ENCODE peak calls at places on chromosomes 7 and 10, in ten cellular contexts. U, K, G, F, D, T, Q, P, B and E are unnamed samples. For H3K4me1 and H3K27me3, the result is how much of the 10 kb centered on the place peaks cover.

GRCh38 chr10:71889388-71889987 is 38.4 kb upstream of the PSAP start:
- ATAC-seq in U (no peak), K (peak), G (no peak), F (peak), D (no peak), T (peak), Q (peak), P (no peak), B (peak), E (peak)

GRCh38 chr10:83373659-83374058 is 765.6 kb upstream of the GHITM start:
- ATAC-seq in U (no peak), K (no peak), G (peak), F (peak), D (peak), T (no peak), Q (no peak), P (peak), B (no peak), E (no peak)

GRCh38 chr10:43595739-43596298 is 10.4 kb upstream of the ZNF485 start:
- ATAC-seq in U (peak), K (no peak), G (peak), F (peak), D (peak), T (peak), Q (peak), P (peak), B (no peak), E (no peak)

GRCh38 chr7:55939514-55940123 is 12.1 kb upstream of the MRPS17 start:
- ATAC-seq in U (no peak), K (no peak), G (no peak), F (no peak), D (no peak), T (no peak), Q (no peak), P (no peak), B (no peak), E (no peak)

GRCh38 chr7:155907450-155908177 is 95.4 kb upstream of the SHH start:
- ATAC-seq in U (no peak), K (no peak), G (no peak), F (no peak), D (no peak), T (no peak), Q (no peak), P (no peak), B (no peak), E (no peak)

GRCh38 chr10:4947635-4948596 is 15.3 kb upstream of the AKR1C1 start:
- ATAC-seq in U (peak), K (no peak), G (peak), F (no peak), D (peak), T (no peak), Q (peak), P (peak), B (peak), E (peak)

GRCh38 chr10:131737543-131738395 is 163.0 kb upstream of the PPP2R2D start:
- ATAC-seq in U (no peak), K (no peak), G (no peak), F (no peak), D (no peak), T (no peak), Q (no peak), P (no peak), B (no peak), E (no peak)

GRCh38 chr7:40983106-40983505 is 719.8 kb downstream of the INHBA start:
- ATAC-seq in U (no peak), K (no peak), G (no peak), F (no peak), D (no peak), T (no peak), Q (no peak), P (no peak), B (peak), E (no peak)

GRCh38 chr10:11108356-11108755 is 90.7 kb downstream of the CELF2 start:
- ATAC-seq in U (no peak), K (no peak), G (no peak), F (no peak), D (no peak), T (no peak), Q (no peak), P (no peak), B (no peak), E (no peak)

GRCh38 chr7:91239772-91240171 is 24.5 kb upstream of the FZD1 start:
- ATAC-seq in U (peak), K (no peak), G (no peak), F (no peak), D (no peak), T (no peak), Q (no peak), P (peak), B (no peak), E (no peak)

GRCh38 chr10:131890276-131891195 is 10.3 kb upstream of the PPP2R2D start:
- ATAC-seq in U (peak), K (peak), G (no peak), F (no peak), D (no peak), T (peak), Q (no peak), P (no peak), B (no peak), E (no peak)

GRCh38 chr7:123771846-123772245 is 23.0 kb upstream of the WASL start:
- ATAC-seq in U (peak), K (no peak), G (no peak), F (no peak), D (no peak), T (no peak), Q (no peak), P (no peak), B (no peak), E (no peak)

GRCh38 chr10:132078746-132079345 is 13.1 kb downstream of the JAKMIP3 start:
- ATAC-seq in U (no peak), K (no peak), G (peak), F (no peak), D (no peak), T (no peak), Q (no peak), P (no peak), B (no peak), E (no peak)

GRCh38 chr10:82982110-82982608 is 1107.2 kb downstream of the NRG3 start:
- ATAC-seq in U (no peak), K (no peak), G (peak), F (no peak), D (peak), T (no peak), Q (peak), P (no peak), B (no peak), E (peak)

GRCh38 chr10:3980660-3981059 is 195.7 kb upstream of the KLF6 start:
- ATAC-seq in U (no peak), K (no peak), G (no peak), F (no peak), D (no peak), T (no peak), Q (no peak), P (peak), B (no peak), E (no peak)

GRCh38 chr10:131896403-131896802 is 4.4 kb upstream of the PPP2R2D start:
- ATAC-seq in U (no peak), K (no peak), G (no peak), F (no peak), D (no peak), T (no peak), Q (no peak), P (no peak), B (no peak), E (no peak)

GRCh38 chr10:35458500-35459448 is 122.5 kb downstream of the CCNY start:
- ATAC-seq in U (no peak), K (no peak), G (no peak), F (no peak), D (no peak), T (peak), Q (peak), P (no peak), B (peak), E (no peak)

GRCh38 chr10:118330295-118331076 is 11.6 kb downstream of the FAM204A start:
- ATAC-seq in U (no peak), K (no peak), G (no peak), F (no peak), D (no peak), T (no peak), Q (no peak), P (no peak), B (no peak), E (no peak)

GRCh38 chr7:139618482-139619366 is 95.2 kb downstream of the CLEC2L start:
- ATAC-seq in U (peak), K (peak), G (peak), F (peak), D (peak), T (peak), Q (peak), P (peak), B (no peak), E (no peak)

GRCh38 chr10:50224330-50224952 is 26.9 kb downstream of the ASAH2 start:
- ATAC-seq in U (peak), K (peak), G (peak), F (peak), D (peak), T (peak), Q (peak), P (peak), B (no peak), E (no peak)

GRCh38 chr7:23431596-23432284 is 38.6 kb downstream of the IGF2BP3 start:
- ATAC-seq in U (no peak), K (no peak), G (no peak), F (peak), D (no peak), T (peak), Q (peak), P (no peak), B (no peak), E (no peak)

GRCh38 chr10:77182803-77183202 is 454.8 kb downstream of the KCNMA1 start:
- ATAC-seq in U (no peak), K (no peak), G (peak), F (no peak), D (no peak), T (no peak), Q (no peak), P (no peak), B (peak), E (peak)

GRCh38 chr10:109982123-109982522 is 25.7 kb upstream of the ADD3 start:
- ATAC-seq in U (no peak), K (no peak), G (peak), F (no peak), D (peak), T (peak), Q (peak), P (peak), B (peak), E (peak)

GRCh38 chr10:84429926-84430520 is 101.6 kb downstream of the CCSER2 start:
- ATAC-seq in U (peak), K (peak), G (peak), F (peak), D (no peak), T (peak), Q (peak), P (peak), B (no peak), E (no peak)

GRCh38 chr7:19112290-19113000 is 5.0 kb downstream of the TWIST1 start:
- ATAC-seq in U (no peak), K (no peak), G (no peak), F (no peak), D (no peak), T (no peak), Q (no peak), P (no peak), B (no peak), E (no peak)

GRCh38 chr10:62830577-62831122 is 14.5 kb upstream of the EGR2 start:
- ATAC-seq in U (no peak), K (no peak), G (no peak), F (peak), D (peak), T (no peak), Q (no peak), P (peak), B (no peak), E (no peak)

GRCh38 chr10:124120410-124121061 is 27.1 kb upstream of the CHST15 start:
- ATAC-seq in U (no peak), K (no peak), G (no peak), F (no peak), D (no peak), T (no peak), Q (no peak), P (no peak), B (no peak), E (no peak)

GRCh38 chr7:137328389-137329120 is 15.0 kb downstream of the PTN start:
- ATAC-seq in U (no peak), K (no peak), G (peak), F (no peak), D (no peak), T (no peak), Q (peak), P (no peak), B (peak), E (no peak)

GRCh38 chr7:98626393-98627061 is 9.4 kb downstream of the NPTX2 start:
- ATAC-seq in U (peak), K (no peak), G (no peak), F (no peak), D (no peak), T (no peak), Q (no peak), P (no peak), B (no peak), E (no peak)
- H3K4me1 ChIP-seq in U (under half), K (under half), G (under half), F (under half), D (under half), T (under half), Q (under half), P (under half), B (under half), E (under half)

GRCh38 chr10:113381906-113382562 is 170.8 kb upstream of the HABP2 start:
- ATAC-seq in U (no peak), K (no peak), G (peak), F (peak), D (no peak), T (no peak), Q (peak), P (peak), B (no peak), E (no peak)
- TF ChIP-seq POLR2A in U (no peak), K (no peak), G (no peak), F (no peak), D (no peak), T (no peak), Q (no peak), P (no peak), B (no peak), E (no peak)

GRCh38 chr7:51314041-51314440 is 2.6 kb downstream of the COBL start:
- ATAC-seq in U (no peak), K (no peak), G (no peak), F (no peak), D (no peak), T (no peak), Q (no peak), P (no peak), B (no peak), E (no peak)
- H3K27me3 ChIP-seq in U (under half), K (under half), G (under half), F (under half), D (under half), T (under half), Q (under half), P (under half), B (under half), E (under half)

DNA sequence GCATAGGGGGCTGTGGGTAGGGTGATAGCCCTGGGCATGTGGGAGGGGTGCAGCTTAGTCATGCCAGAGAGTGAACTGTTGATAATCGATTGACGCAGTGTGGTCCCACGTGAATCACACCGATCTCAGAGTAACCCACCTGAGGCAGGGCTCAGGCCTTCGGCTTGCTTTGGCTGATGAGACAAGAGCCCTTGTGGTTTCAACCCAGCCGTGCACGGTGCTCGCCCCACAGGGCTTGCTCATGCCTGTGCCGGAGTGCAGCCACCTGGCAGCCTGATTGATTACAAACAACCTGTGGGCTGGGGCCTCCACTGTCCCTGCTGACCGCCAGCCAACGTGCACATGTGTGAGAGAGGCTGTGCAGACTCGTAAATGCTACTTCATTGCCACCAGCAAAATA is 144.8 kb upstream of the ADARB2 start:
- ATAC-seq in U (no peak), K (no peak), G (no peak), F (no peak), D (peak), T (no peak), Q (no peak), P (no peak), B (no peak), E (no peak)
- H3K4me1 ChIP-seq in U (under half), K (under half), G (under half), F (under half), D (under half), T (under half), Q (under half), P (under half), B (under half), E (under half)

GRCh38 chr7:1028044-1028770 is 16.1 kb upstream of the GPR146 start:
- ATAC-seq in U (peak), K (peak), G (peak), F (peak), D (peak), T (peak), Q (peak), P (peak), B (peak), E (peak)
- TF ChIP-seq POLR2A in U (no peak), K (peak), G (peak), F (peak), D (peak), T (no peak), Q (peak), P (peak), B (peak), E (peak)

GRCh38 chr7:5432691-5433090 is 9.1 kb upstream of the TNRC18 start:
- ATAC-seq in U (no peak), K (no peak), G (no peak), F (no peak), D (no peak), T (no peak), Q (no peak), P (no peak), B (no peak), E (no peak)
- H3K27me3 ChIP-seq in U (under half), K (under half), G (under half), F (under half), D (under half), T (under half), Q (under half), P (under half), B (under half), E (under half)

GRCh38 chr10:114728325-114728724 is 70.2 kb upstream of the ABLIM1 start:
- ATAC-seq in U (no peak), K (no peak), G (no peak), F (no peak), D (no peak), T (no peak), Q (no peak), P (no peak), B (no peak), E (no peak)

GRCh38 chr10:114723361-114723760 is 65.3 kb upstream of the ABLIM1 start:
- ATAC-seq in U (no peak), K (no peak), G (no peak), F (no peak), D (no peak), T (no peak), Q (no peak), P (peak), B (no peak), E (no peak)

GRCh38 chr10:114724295-114724694 is 66.2 kb upstream of the ABLIM1 start:
- ATAC-seq in U (no peak), K (no peak), G (no peak), F (no peak), D (no peak), T (no peak), Q (no peak), P (peak), B (no peak), E (no peak)

GRCh38 chr10:114726820-114727271 is 68.8 kb upstream of the ABLIM1 start:
- ATAC-seq in U (no peak), K (no peak), G (no peak), F (no peak), D (no peak), T (no peak), Q (no peak), P (no peak), B (no peak), E (no peak)

GRCh38 chr10:114724707-114725106 is 66.6 kb upstream of the ABLIM1 start:
- ATAC-seq in U (no peak), K (no peak), G (no peak), F (no peak), D (no peak), T (no peak), Q (no peak), P (peak), B (no peak), E (no peak)
- H3K4me1 ChIP-seq in U (under half), K (under half), G (under half), F (under half), D (under half), T (under half), Q (under half), P (under half), B (under half), E (under half)

DNA sequence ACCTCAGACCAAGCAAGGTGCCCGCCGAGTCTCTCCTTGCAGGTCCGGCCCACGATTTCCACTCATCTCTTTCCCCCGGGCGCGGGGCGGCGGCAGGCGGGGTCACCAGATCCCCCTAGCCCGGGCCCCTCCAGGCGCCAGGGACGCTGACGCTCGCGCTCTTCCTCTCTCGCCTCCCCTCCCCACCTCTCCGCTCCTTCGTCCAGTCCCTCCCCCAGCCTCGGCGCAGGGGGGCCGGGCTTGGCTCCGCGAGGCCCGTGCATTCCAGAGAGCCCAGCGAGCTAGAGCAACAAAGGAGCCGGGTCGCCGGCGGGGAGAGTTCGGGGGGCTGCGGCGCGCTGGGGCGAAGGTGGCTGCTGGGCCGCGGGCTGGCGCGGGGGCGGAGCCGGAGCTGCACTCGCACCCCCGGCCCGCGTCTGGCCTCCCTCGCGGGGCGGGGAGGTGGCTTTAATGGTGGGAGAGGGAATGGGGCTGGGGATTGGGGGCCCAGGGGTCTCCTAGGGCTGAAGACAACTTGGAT is at the start of gene SMO:
- ATAC-seq in U (peak), K (peak), G (peak), F (peak), D (peak), T (peak), Q (peak), P (peak), B (peak), E (peak)
- TF ChIP-seq POLR2A in U (peak), K (no peak), G (no peak), F (peak), D (no peak), T (no peak), Q (peak), P (no peak), B (no peak), E (no peak)

DNA sequence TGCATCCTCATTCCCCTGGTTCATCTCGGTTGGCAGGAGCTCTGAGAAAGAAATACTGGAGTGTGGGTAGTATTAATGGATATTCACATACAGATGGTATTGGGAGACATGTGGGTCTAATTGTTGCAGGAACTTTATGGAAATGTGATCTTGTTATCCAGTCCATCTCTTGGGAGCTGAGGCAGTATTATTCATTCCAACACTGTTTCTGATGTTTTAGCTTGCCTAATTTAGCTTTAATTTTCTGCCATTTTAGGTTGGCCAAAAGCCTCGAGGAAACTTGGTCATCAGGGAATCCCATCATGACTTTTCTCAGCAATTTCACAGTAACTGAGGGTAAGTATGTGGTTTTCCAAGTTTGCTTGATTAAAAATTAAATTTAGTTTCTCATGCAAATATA is 125.7 kb downstream of the ABCA13 start:
- ATAC-seq in U (no peak), K (no peak), G (no peak), F (no peak), D (no peak), T (no peak), Q (no peak), P (no peak), B (no peak), E (no peak)
- H3K27me3 ChIP-seq in U (under half), K (under half), G (under half), F (under half), D (under half), T (under half), Q (under half), P (under half), B (under half), E (under half)